ENCODE peak calls at places on chromosomes 1 and 21, in eight cellular contexts. V, T, R, K, M, U, A and J are unnamed samples.

GRCh38 chr1:232921416-232921815 is 29.0 kb upstream of the NTPCR start:
- DNase-seq in V (no peak), T (no peak), R (no peak), K (no peak), M (no peak), U (no peak), A (no peak), J (peak; percentile 36)

GRCh38 chr1:203239906-203240305 is 10.4 kb upstream of the CHIT1 start:
- DNase-seq in V (no peak), T (no peak), R (no peak), K (peak; percentile 11), M (no peak), U (no peak), A (no peak), J (no peak)

GRCh38 chr21:29145354-29145782 is 14.9 kb downstream of the MAP3K7CL start:
- DNase-seq in V (no peak), T (peak; percentile 93), R (no peak), K (peak; percentile 95), M (no peak), U (peak; percentile 93), A (peak; percentile 90), J (peak; percentile 92)

GRCh38 chr1:192626366-192627179 is 9.4 kb upstream of the RGS13 start:
- DNase-seq in V (no peak), T (no peak), R (peak; percentile 36), K (no peak), M (no peak), U (peak; percentile 25), A (no peak), J (no peak)

GRCh38 chr1:202708456-202709275 is 1.6 kb downstream of the SYT2 start:
- DNase-seq in V (no peak), T (no peak), R (no peak), K (no peak), M (no peak), U (no peak), A (no peak), J (no peak)

GRCh38 chr1:246724725-246725095 is 501 bp downstream of the SCCPDH start:
- DNase-seq in V (no peak), T (peak; percentile 56), R (peak; percentile 19), K (peak; percentile 55), M (no peak), U (peak; percentile 49), A (peak; percentile 23), J (peak; percentile 50)

GRCh38 chr1:202207292-202207691 is 13.7 kb downstream of the LGR6 start:
- DNase-seq in V (no peak), T (peak; percentile 72), R (no peak), K (no peak), M (no peak), U (peak; percentile 80), A (no peak), J (peak; percentile 34)

GRCh38 chr1:96306809-96307208 is 414.8 kb upstream of the PTBP2 start:
- DNase-seq in V (no peak), T (peak; percentile 40), R (no peak), K (peak; percentile 14), M (no peak), U (peak; percentile 69), A (peak; percentile 71), J (peak; percentile 62)

GRCh38 chr1:24321712-24322635 is 2.8 kb downstream of the GRHL3 start:
- DNase-seq in V (peak; percentile 48), T (peak; percentile 89), R (peak; percentile 86), K (peak; percentile 93), M (peak; percentile 51), U (peak; percentile 94), A (peak; percentile 95), J (peak; percentile 80)

GRCh38 chr1:9894115-9894514 is 16.0 kb downstream of the CTNNBIP1 start:
- DNase-seq in V (no peak), T (peak; percentile 23), R (no peak), K (no peak), M (no peak), U (no peak), A (no peak), J (no peak)

GRCh38 chr1:226586116-226586515 is 37.6 kb downstream of the STUM start:
- DNase-seq in V (no peak), T (no peak), R (no peak), K (no peak), M (no peak), U (no peak), A (no peak), J (no peak)

GRCh38 chr1:13714851-13715250 is 14.9 kb downstream of the PRDM2 start:
- DNase-seq in V (no peak), T (no peak), R (no peak), K (no peak), M (no peak), U (peak; percentile 28), A (no peak), J (no peak)

GRCh38 chr1:176199707-176200106 is 7.4 kb downstream of the COP1 start:
- DNase-seq in V (no peak), T (no peak), R (no peak), K (no peak), M (no peak), U (no peak), A (no peak), J (no peak)

GRCh38 chr21:15604424-15604823 is 125.4 kb upstream of the USP25 start:
- DNase-seq in V (no peak), T (peak; percentile 63), R (no peak), K (peak; percentile 20), M (no peak), U (peak; percentile 85), A (peak; percentile 69), J (peak; percentile 71)

GRCh38 chr1:234477373-234478151 is 1.4 kb downstream of the TARBP1 start:
- DNase-seq in V (no peak), T (no peak), R (no peak), K (no peak), M (no peak), U (no peak), A (no peak), J (no peak)

GRCh38 chr1:20686878-20687725 is 25.9 kb upstream of the DDOST start:
- DNase-seq in V (no peak), T (no peak), R (no peak), K (no peak), M (no peak), U (no peak), A (no peak), J (no peak)

GRCh38 chr1:107464827-107465226 is 324.0 kb downstream of the NTNG1 start:
- DNase-seq in V (no peak), T (no peak), R (peak; percentile 16), K (no peak), M (no peak), U (no peak), A (no peak), J (no peak)